ENCODE peak calls at places on chromosome 21, in seven cellular contexts. F, X, G, S, T, H and J are unnamed samples.

GRCh38 chr21:16195476-16195875 is 465.7 kb downstream of the USP25 start:
- DNase-seq in F (no peak), X (peak), G (no peak), S (no peak), T (peak), H (no peak), J (no peak)

GRCh38 chr21:36478207-36478701 is 1.7 kb downstream of the CLDN14 start:
- DNase-seq in F (peak), X (peak), G (no peak), S (no peak), T (peak), H (no peak), J (no peak)

GRCh38 chr21:25283720-25284119 is 323.6 kb downstream of the MRPL39 start:
- DNase-seq in F (no peak), X (peak), G (no peak), S (no peak), T (no peak), H (no peak), J (peak)

GRCh38 chr21:43369124-43369523 is 57.8 kb downstream of the SIK1 start:
- DNase-seq in F (no peak), X (peak), G (no peak), S (no peak), T (peak), H (no peak), J (no peak)

GRCh38 chr21:20875741-20876140 is 122.5 kb upstream of the NCAM2 start:
- DNase-seq in F (no peak), X (no peak), G (no peak), S (peak), T (no peak), H (no peak), J (no peak)

GRCh38 chr21:32392299-32392879 is 423 bp downstream of the URB1 start:
- DNase-seq in F (no peak), X (no peak), G (no peak), S (no peak), T (peak), H (no peak), J (peak)

GRCh38 chr21:14737922-14738321 is 191.8 kb upstream of the SAMSN1 start:
- DNase-seq in F (no peak), X (peak), G (no peak), S (peak), T (peak), H (peak), J (no peak)

GRCh38 chr21:34579411-34579810 is 35.5 kb downstream of the RCAN1 start:
- DNase-seq in F (no peak), X (peak), G (no peak), S (no peak), T (peak), H (no peak), J (no peak)

GRCh38 chr21:42375966-42376337 is 9.6 kb upstream of the TFF1 start:
- DNase-seq in F (no peak), X (no peak), G (no peak), S (no peak), T (no peak), H (no peak), J (no peak)

GRCh38 chr21:41363370-41364270 is 1.8 kb downstream of the MX2 start:
- DNase-seq in F (no peak), X (no peak), G (no peak), S (no peak), T (no peak), H (no peak), J (no peak)

GRCh38 chr21:28882345-28882744 is 110.3 kb downstream of the LTN1 start:
- DNase-seq in F (no peak), X (no peak), G (no peak), S (no peak), T (no peak), H (no peak), J (no peak)

GRCh38 chr21:17388226-17388625 is 124.6 kb upstream of the CXADR start:
- DNase-seq in F (no peak), X (no peak), G (no peak), S (peak), T (no peak), H (no peak), J (no peak)

GRCh38 chr21:46120301-46121285 is 22.7 kb downstream of the COL6A2 start:
- DNase-seq in F (no peak), X (no peak), G (no peak), S (no peak), T (no peak), H (no peak), J (no peak)

GRCh38 chr21:44444286-44444931 is 10.9 kb upstream of the LRRC3 start:
- DNase-seq in F (no peak), X (no peak), G (no peak), S (no peak), T (no peak), H (no peak), J (peak)

GRCh38 chr21:46454142-46454541 is 4.5 kb upstream of the DIP2A start:
- DNase-seq in F (no peak), X (no peak), G (no peak), S (no peak), T (no peak), H (no peak), J (no peak)

GRCh38 chr21:25342811-25343210 is 264.5 kb downstream of the MRPL39 start:
- DNase-seq in F (no peak), X (peak), G (no peak), S (no peak), T (no peak), H (no peak), J (no peak)